ENCODE peak calls at places on chromosome X, in ten cellular contexts. G, U, T, R, V, Q, M, D, I and L are unnamed samples. For H3K4me1, the result is how much of the 10 kb centered on the place peaks cover.

GRCh38 chrX:72094894-72095293 is 36.8 kb downstream of the RTL5 start:
- DNase-seq in U (no peak), R (no peak), Q (peak), M (no peak), I (no peak), V (no peak), G (no peak), T (peak), D (peak), L (no peak)

GRCh38 chrX:121236040-121236439 is 188.6 kb downstream of the GLUD2 start:
- DNase-seq in G (no peak), V (no peak), T (no peak), D (no peak), M (no peak), I (no peak), Q (no peak), R (no peak), U (no peak), L (no peak)

GRCh38 chrX:153064061-153064460 is 7.8 kb downstream of the PNMA3 start:
- DNase-seq in M (no peak), Q (no peak), I (no peak), V (no peak), R (no peak), D (no peak), G (no peak), T (no peak), U (no peak), L (no peak)

GRCh38 chrX:111100191-111100590 is 4.2 kb downstream of the PAK3 start:
- DNase-seq in T (peak), M (no peak), I (no peak), R (no peak), G (no peak), D (no peak), Q (peak), U (no peak), V (no peak), L (peak)

GRCh38 chrX:53280703-53281320 is 572 bp downstream of the IQSEC2 start:
- DNase-seq in G (peak), V (peak), M (no peak), D (peak), R (peak), Q (peak), T (peak), I (no peak), U (peak), L (peak)

GRCh38 chrX:54181196-54181953 is 1.7 kb downstream of the FAM120C start:
- DNase-seq in D (no peak), I (no peak), G (no peak), M (no peak), R (no peak), T (peak), V (no peak), U (no peak), Q (no peak), L (no peak)

GRCh38 chrX:7787714-7788113 is 55.3 kb upstream of the VCX start:
- DNase-seq in V (no peak), U (no peak), T (no peak), G (no peak), I (no peak), D (no peak), Q (no peak), R (no peak), M (no peak), L (no peak)

GRCh38 chrX:70268034-70268433 is at the start of gene ARR3:
- DNase-seq in Q (no peak), T (no peak), R (no peak), M (no peak), V (no peak), I (no peak), G (no peak), D (no peak), U (no peak), L (no peak)

GRCh38 chrX:115393271-115393670 is 103.8 kb downstream of the LUZP4 start:
- DNase-seq in G (no peak), U (no peak), I (no peak), M (no peak), T (peak), R (no peak), V (no peak), D (no peak), Q (no peak), L (no peak)

GRCh38 chrX:120514236-120514635 is 45.1 kb upstream of the LAMP2 start:
- DNase-seq in D (no peak), V (no peak), U (no peak), G (no peak), Q (no peak), M (no peak), R (no peak), T (peak), I (no peak), L (no peak)

GRCh38 chrX:103063918-103064434 is at the start of gene BEX1:
- DNase-seq in Q (peak), T (no peak), D (peak), U (peak), V (no peak), I (peak), R (no peak), M (no peak), G (peak), L (peak)

GRCh38 chrX:55335296-55335695 is 70.6 kb upstream of the PAGE3 start:
- DNase-seq in I (no peak), U (no peak), D (no peak), T (no peak), V (no peak), R (no peak), G (no peak), M (no peak), Q (no peak), L (no peak)

GRCh38 chrX:134482371-134482770 is 22.4 kb downstream of the HPRT1 start:
- DNase-seq in M (no peak), Q (no peak), R (no peak), U (no peak), T (no peak), G (no peak), V (no peak), I (no peak), D (no peak), L (no peak)

GRCh38 chrX:46770006-46770816 is 11.3 kb upstream of the SLC9A7 start:
- DNase-seq in G (no peak), D (no peak), V (no peak), T (peak), Q (no peak), U (no peak), I (no peak), R (no peak), M (no peak), L (no peak)

GRCh38 chrX:103685396-103685795 is 1.1 kb downstream of the MORF4L2 start:
- DNase-seq in R (no peak), G (no peak), I (no peak), V (no peak), M (no peak), D (no peak), T (no peak), Q (no peak), U (no peak), L (no peak)

GRCh38 chrX:145002776-145003175 is 244.5 kb upstream of the SPANXN1 start:
- DNase-seq in R (no peak), U (no peak), T (no peak), D (no peak), V (no peak), M (no peak), G (no peak), Q (no peak), I (no peak), L (no peak)

GRCh38 chrX:92232182-92232581 is 453.0 kb downstream of the PCDH11X start:
- DNase-seq in I (no peak), R (no peak), V (no peak), M (no peak), G (no peak), U (no peak), Q (no peak), D (no peak), T (peak), L (no peak)

DNA sequence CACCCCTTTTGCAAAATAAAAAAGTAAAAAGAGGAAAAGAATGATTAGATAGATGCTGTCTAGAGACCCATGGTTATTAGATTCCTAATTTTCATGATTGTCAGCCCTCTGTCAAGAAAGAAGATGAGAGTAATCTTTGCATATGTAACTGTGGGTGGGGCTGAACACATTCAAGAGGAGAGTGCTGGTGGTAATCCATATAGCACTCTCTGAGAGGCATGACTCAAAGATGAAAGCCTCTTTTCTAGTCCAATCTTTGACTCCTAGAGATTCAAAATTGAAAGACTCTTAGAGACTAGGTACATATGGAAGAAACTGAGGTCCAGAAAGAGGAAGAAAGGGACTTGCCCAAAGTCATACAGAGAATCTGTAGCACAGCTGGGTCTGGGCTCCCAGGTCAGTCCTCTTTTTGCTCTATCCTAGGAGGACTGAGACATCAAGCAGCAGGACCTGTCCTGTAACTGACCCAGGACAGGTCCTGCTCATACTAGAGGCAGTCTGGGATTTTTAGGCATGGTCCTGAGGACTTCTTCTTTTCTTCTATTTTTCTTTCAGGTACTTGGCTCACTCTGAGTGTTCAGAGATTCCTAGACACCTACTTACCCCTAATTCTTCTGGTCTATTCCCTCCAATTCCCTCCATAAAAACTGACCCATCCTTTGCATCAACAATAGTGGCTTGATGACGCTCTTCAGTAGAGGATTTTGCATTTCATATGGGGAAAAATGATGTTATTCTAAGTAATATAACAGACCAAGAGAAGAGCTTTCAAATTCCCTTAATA is 23.8 kb downstream of the VSIG4 start:
- DNase-seq in Q (no peak), M (no peak), G (no peak), I (no peak), R (no peak), T (no peak), D (no peak), U (no peak), V (no peak), L (no peak)
- H3K4me1 ChIP-seq in Q (under half), M (under half), G (under half), I (under half), R (under half), T (under half), D (under half), U (under half), V (under half), L (under half)

GRCh38 chrX:68896581-68896980 is 67.8 kb downstream of the EFNB1 start:
- DNase-seq in T (no peak), Q (no peak), D (no peak), M (no peak), G (no peak), U (no peak), V (no peak), R (no peak), I (no peak), L (no peak)

GRCh38 chrX:68894142-68894512 is 65.3 kb downstream of the EFNB1 start:
- DNase-seq in D (no peak), G (no peak), V (no peak), M (no peak), Q (no peak), T (no peak), R (peak), I (no peak), U (no peak), L (no peak)

GRCh38 chrX:68892651-68893050 is 63.8 kb downstream of the EFNB1 start:
- DNase-seq in Q (no peak), R (no peak), V (no peak), U (no peak), G (no peak), I (no peak), D (no peak), T (no peak), M (no peak), L (no peak)

GRCh38 chrX:68895339-68896250 is 66.8 kb downstream of the EFNB1 start:
- DNase-seq in Q (peak), T (peak), D (peak), M (no peak), U (peak), V (peak), G (peak), R (peak), I (peak), L (peak)

DNA sequence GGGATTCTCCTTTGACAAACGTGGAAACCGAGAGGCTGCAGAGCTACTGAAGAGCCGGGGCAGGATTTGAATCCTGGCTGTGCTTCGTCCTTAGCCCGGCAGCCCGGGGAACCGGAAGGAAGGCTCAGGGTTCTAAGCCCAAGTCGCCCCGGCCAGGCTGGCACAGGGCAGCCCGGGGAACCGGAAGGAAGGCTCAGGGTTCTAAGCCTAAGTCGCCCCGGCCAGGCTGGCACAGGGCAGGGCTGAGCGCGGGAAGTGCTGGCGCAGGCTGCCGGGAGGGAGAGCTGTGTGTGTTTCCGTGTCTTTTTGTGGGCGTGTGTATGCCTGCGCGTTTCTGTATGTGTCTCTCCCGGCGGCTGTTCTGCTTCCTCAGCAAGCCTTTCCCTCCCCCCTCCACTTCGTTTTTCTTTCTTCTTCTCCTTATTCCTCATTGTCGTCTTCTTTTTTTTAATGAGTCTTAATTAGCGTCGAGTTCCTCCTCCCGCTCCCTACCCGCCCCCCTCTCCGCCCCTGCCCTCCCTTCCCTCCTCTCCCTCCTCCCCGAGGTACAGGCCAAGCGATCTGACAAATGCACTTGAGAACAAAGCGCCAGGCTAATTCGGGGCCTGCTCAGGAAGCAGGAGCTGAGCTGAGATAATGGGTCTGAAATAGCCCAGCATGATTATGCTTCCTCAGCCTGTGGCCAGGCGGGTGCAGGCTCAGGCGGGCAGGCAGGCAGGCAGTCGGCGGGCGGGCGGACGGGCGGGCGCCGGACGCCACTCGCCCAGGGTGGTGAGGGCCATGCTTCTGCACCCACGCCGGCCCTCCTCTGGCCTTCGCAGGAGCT is 65.9 kb downstream of the EFNB1 start:
- DNase-seq in M (no peak), I (peak), V (peak), Q (peak), T (peak), R (peak), D (peak), G (peak), U (peak), L (peak)
- TF ChIP-seq POLR2A in M (no peak), I (no peak), V (no peak), Q (peak), T (no peak), R (peak), D (peak), G (no peak), U (no peak), L (peak)

GRCh38 chrX:129490330-129490729 is 33.0 kb downstream of the SMARCA1 start:
- DNase-seq in V (no peak), R (no peak), T (no peak), D (no peak), G (no peak), I (no peak), Q (no peak), M (no peak), U (no peak), L (no peak)
- H3K27ac ChIP-seq in V (no peak), R (no peak), T (no peak), D (no peak), G (no peak), I (no peak), Q (no peak), M (peak), U (no peak), L (no peak)

DNA sequence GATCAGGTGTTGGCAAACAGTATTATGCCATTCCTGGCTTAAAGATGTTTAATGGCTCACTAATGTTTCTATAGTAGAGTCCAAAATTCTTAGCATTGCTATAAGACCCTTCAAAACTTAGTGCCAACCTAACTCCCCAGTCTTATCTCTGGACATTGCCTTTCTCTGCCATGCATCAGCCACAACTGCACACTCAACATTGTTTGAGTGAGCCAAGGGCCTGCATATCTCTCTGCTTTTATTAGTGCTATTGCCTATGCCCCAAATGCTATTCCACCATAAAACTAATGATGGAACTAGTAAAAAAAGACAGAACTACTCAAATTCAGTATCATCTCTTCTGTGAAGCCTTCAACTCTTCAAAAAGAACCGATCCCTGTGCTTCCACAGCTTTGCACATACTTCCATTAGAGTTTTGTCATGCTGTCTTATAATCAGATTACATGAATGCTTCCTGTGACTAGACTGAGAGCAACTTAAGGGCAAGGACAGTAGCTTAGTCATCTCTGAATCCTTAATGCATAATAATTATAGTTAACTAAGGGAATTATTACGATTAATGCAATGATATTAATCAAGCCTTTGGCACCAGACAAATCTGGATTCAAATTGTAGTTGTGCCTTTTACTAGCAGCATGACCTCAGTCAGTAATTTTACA is 53.7 kb downstream of the CHM start:
- DNase-seq in V (no peak), R (no peak), U (no peak), G (no peak), M (no peak), I (no peak), D (no peak), T (peak), Q (no peak), L (no peak)
- H3K4me1 ChIP-seq in V (under half), R (under half), U (under half), G (under half), M (under half), I (under half), D (under half), T (under half), Q (under half), L (under half)

DNA sequence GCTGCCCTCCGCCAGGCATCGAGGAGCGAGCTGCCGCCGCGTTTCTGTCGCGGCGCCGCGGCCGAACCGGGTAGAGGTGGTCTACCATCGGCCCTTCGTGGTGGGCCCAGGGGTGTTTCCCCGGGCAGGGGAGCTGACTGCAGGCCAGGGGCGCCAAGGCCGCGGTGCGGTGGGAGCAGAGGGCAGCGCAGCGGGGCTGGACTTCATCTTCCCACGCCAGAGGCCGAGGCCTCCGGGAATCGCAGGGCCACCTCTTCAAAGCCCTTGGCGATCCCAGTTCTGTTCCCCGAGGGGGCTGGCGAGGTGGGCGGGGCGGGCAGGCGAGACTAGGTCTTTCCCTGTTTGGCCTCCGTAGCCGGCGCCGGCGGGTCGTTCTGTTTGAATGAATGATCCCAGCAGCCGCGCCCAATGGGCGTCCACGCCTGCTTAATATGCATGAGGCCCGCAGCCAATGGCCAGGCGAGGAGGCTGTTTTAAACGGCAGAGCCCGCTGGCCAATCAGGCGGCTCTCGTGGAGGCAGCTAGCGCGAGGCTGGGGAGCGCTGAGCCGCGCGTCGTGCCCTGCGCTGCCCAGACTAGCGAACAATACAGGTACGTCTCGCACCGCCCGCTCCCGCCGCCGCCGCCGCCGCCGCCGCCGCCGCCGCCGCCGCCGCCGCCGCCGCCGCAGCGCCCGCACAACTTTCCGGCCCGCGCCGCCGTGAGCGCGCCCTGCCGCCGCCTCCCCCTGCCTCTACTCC is at the start of gene HMGB3:
- DNase-seq in D (peak), M (peak), I (peak), G (peak), U (peak), R (peak), Q (peak), V (peak), T (peak), L (peak)
- TF ChIP-seq POLR2A in D (peak), M (no peak), I (no peak), G (no peak), U (no peak), R (peak), Q (peak), V (peak), T (no peak), L (peak)

DNA sequence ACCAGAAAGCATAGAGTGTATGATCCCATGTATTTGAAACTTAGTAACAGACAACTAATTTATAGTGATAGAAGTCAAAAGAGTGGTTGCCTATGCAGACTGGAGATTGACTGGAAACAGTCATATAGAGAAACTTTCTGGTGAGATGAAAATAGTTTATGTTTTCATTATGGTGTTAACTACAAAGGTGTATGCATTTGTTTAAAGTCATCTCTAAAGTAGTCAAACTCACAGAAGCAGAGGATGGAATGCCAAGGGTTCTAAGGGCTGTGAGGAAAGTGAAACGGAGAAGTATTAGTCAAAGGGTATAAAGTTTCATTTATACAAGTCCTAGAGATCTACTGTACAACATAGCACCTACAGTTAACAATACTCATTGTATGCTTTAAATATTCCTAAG is 45.8 kb downstream of the ENOX2 start:
- DNase-seq in V (no peak), I (no peak), Q (no peak), M (no peak), R (no peak), G (no peak), U (no peak), D (no peak), T (no peak), L (no peak)
- H3K27ac ChIP-seq in V (no peak), I (no peak), Q (no peak), M (no peak), R (no peak), G (no peak), U (no peak), D (no peak), T (no peak), L (no peak)

DNA sequence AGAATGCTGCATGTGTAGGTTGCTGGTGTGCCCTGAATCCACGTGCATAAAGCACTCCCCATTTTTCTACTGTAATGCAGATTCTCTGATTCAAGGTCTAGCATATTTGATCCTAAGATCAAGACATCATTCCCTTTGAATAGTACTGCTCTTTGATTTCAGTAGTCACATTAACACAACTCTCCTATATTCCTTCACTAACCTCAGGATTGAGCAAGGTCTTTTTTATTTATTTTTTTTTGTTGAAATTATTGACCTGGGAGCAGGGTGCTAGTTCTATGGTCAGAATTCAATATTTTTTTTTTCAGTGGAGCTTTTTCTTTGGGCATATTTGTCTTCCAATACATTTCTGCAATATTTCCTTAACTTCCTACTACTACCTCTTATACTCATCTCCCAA is 245.7 kb downstream of the RBMX2 start:
- DNase-seq in T (no peak), U (no peak), Q (no peak), R (no peak), I (no peak), D (no peak), G (no peak), V (no peak), M (no peak), L (no peak)
- H3K4me1 ChIP-seq in T (under half), U (under half), Q (under half), R (under half), I (under half), D (under half), G (under half), V (under half), M (under half), L (under half)